ENCODE peak calls at places on chromosomes 13 and 19, in eight cellular contexts. Y is CD4-positive, alpha-beta T cell; F is Right ventricle myocardium superior; V is dorsolateral prefrontal cortex; T is activated naive CD4-positive, alpha-beta T cell; Q is AML-193; H is psoas muscle; X is activated CD4-positive, alpha-beta T cell treated with anti-CD3 and anti-CD28 coated beads, Interleukin-2, amount 50 U/mL, for 48 hours. B is an unnamed sample.

GRCh38 chr13:57314897-57315520 is 148.0 kb downstream of the PRR20E start:
- DNase-seq in H (no peak), F (no peak), Q (no peak), Y (no peak), T (no peak), V (no peak), X (no peak), B (no peak)

GRCh38 chr13:39612023-39612637 is 9.1 kb upstream of the LHFPL6 start:
- DNase-seq in F (peak; percentile 48), V (peak; percentile 82), Y (peak; percentile 49), Q (peak; percentile 59), T (no peak), X (peak; percentile 56), H (peak; percentile 23), B (no peak)

GRCh38 chr13:44271915-44272341 is 101.7 kb upstream of the SERP2 start:
- DNase-seq in V (peak; percentile 50), Q (no peak), F (peak; percentile 49), X (no peak), Y (no peak), H (peak; percentile 56), T (no peak), B (peak; percentile 20)

GRCh38 chr19:40461669-40462221 is 3.8 kb downstream of the BLVRB start:
- DNase-seq in Q (peak; percentile 27), Y (no peak), H (peak; percentile 32), X (no peak), V (no peak), F (peak; percentile 74), T (no peak), B (peak; percentile 27)

GRCh38 chr13:64239372-64239771 is 2823.7 kb upstream of the PCDH20 start:
- DNase-seq in F (no peak), Q (no peak), H (no peak), V (no peak), Y (no peak), T (no peak), X (no peak), B (no peak)

GRCh38 chr19:56866563-56866962 is 26.0 kb upstream of the PEG3 start:
- DNase-seq in V (no peak), Q (no peak), F (no peak), Y (no peak), H (no peak), T (no peak), X (no peak), B (no peak)

GRCh38 chr13:73242515-73243015 is 183.8 kb downstream of the KLF5 start:
- DNase-seq in T (no peak), V (no peak), X (no peak), Y (no peak), H (no peak), Q (no peak), F (no peak), B (no peak)

GRCh38 chr13:21542563-21542962 is 61.4 kb downstream of the MICU2 start:
- DNase-seq in H (no peak), V (no peak), Y (no peak), F (no peak), X (no peak), Q (no peak), T (no peak), B (no peak)

GRCh38 chr13:76635232-76636021 is 250.8 kb downstream of the KCTD12 start:
- DNase-seq in H (no peak), Q (no peak), F (no peak), V (no peak), X (no peak), Y (no peak), T (no peak), B (no peak)

GRCh38 chr13:43110036-43110435 is 86.7 kb downstream of the DNAJC15 start:
- DNase-seq in Y (no peak), Q (no peak), H (no peak), X (no peak), V (peak; percentile 52), F (no peak), T (no peak), B (no peak)

GRCh38 chr13:20446900-20447299 is 78.8 kb downstream of the CRYL1 start:
- DNase-seq in X (no peak), Y (no peak), H (no peak), T (no peak), V (no peak), Q (no peak), F (no peak), B (no peak)

GRCh38 chr19:57558525-57558924 is 1.1 kb downstream of the ZNF550 start:
- DNase-seq in V (no peak), H (no peak), T (no peak), F (no peak), Y (no peak), X (no peak), Q (no peak), B (no peak)

GRCh38 chr19:33756177-33756576 is 40.5 kb upstream of the KCTD15 start:
- DNase-seq in F (no peak), Q (no peak), T (no peak), Y (no peak), H (no peak), V (peak; percentile 52), X (no peak), B (no peak)

GRCh38 chr19:57068921-57069697 is 50.7 kb upstream of the USP29 start:
- DNase-seq in Y (no peak), F (no peak), Q (no peak), H (no peak), V (peak; percentile 48), X (no peak), T (no peak), B (no peak)

GRCh38 chr13:73268306-73268705 is 209.5 kb downstream of the KLF5 start:
- DNase-seq in Y (no peak), H (peak; percentile 15), V (no peak), X (no peak), Q (no peak), T (no peak), F (no peak), B (no peak)

GRCh38 chr13:74136089-74136658 is 2.0 kb upstream of the KLF12 start:
- DNase-seq in Y (peak; percentile 12), T (no peak), F (peak; percentile 47), Q (no peak), V (peak; percentile 12), X (peak; percentile 47), H (peak; percentile 21), B (peak; percentile 33)

GRCh38 chr13:45941261-45941660 is 89.7 kb upstream of the SIAH3 start:
- DNase-seq in Y (no peak), V (no peak), F (no peak), X (no peak), H (no peak), T (no peak), Q (no peak), B (no peak)

GRCh38 chr13:34256236-34256635 is 438.3 kb downstream of the RFC3 start:
- DNase-seq in Y (no peak), X (no peak), H (no peak), V (no peak), F (no peak), T (no peak), Q (no peak), B (no peak)

GRCh38 chr19:55279773-55280643 is at the start of gene HSPBP1:
- DNase-seq in Y (peak; percentile 88), Q (peak; percentile 81), F (peak; percentile 92), T (peak; percentile 89), X (peak; percentile 96), V (peak; percentile 93), H (peak; percentile 87), B (peak; percentile 90)

GRCh38 chr13:32232263-32232662 is 82.9 kb downstream of the ZAR1L start:
- DNase-seq in Q (no peak), T (no peak), H (no peak), F (no peak), V (no peak), Y (no peak), X (no peak), B (no peak)

GRCh38 chr13:90838561-90838960 is 508.9 kb upstream of the MIR17HG start:
- DNase-seq in V (no peak), H (no peak), Y (no peak), X (no peak), Q (no peak), T (no peak), F (no peak), B (no peak)